ENCODE peak calls at places on chromosomes 3 and 15, in ten cellular contexts. One of them, this sample, is unnamed.

GRCh38 chr3:45715945-45716344 is 26.7 kb downstream of the SACM1L start:
- DNase-seq in sigmoid colon: no peak
- DNase-seq in stomach: no peak
- DNase-seq in spleen: no peak
- DNase-seq in HL-60: no peak
- DNase-seq in SK-N-SH: no peak
- DNase-seq in HCT116: no peak
- DNase-seq in esophagus muscularis mucosa: no peak
- DNase-seq in GM23338: no peak
- DNase-seq in K562: no peak
- DNase-seq in this sample: no peak

GRCh38 chr3:154666542-154666941 is 236.6 kb upstream of the GPR149 start:
- DNase-seq in sigmoid colon: no peak
- DNase-seq in stomach: no peak
- DNase-seq in spleen: no peak
- DNase-seq in HL-60: no peak
- DNase-seq in SK-N-SH: no peak
- DNase-seq in HCT116: no peak
- DNase-seq in esophagus muscularis mucosa: no peak
- DNase-seq in GM23338: no peak
- DNase-seq in K562: no peak
- DNase-seq in this sample: no peak

GRCh38 chr3:69762790-69763229 is 23.5 kb downstream of the MITF start:
- DNase-seq in sigmoid colon: no peak
- DNase-seq in stomach: no peak
- DNase-seq in spleen: no peak
- DNase-seq in HL-60: no peak
- DNase-seq in SK-N-SH: no peak
- DNase-seq in HCT116: no peak
- DNase-seq in esophagus muscularis mucosa: no peak
- DNase-seq in GM23338: no peak
- DNase-seq in K562: no peak
- DNase-seq in this sample: no peak

GRCh38 chr15:80906159-80906775 is 83.4 kb downstream of the MESD start:
- DNase-seq in sigmoid colon: no peak
- DNase-seq in stomach: no peak
- DNase-seq in spleen: no peak
- DNase-seq in HL-60: no peak
- DNase-seq in SK-N-SH: no peak
- DNase-seq in HCT116: peak
- DNase-seq in esophagus muscularis mucosa: no peak
- DNase-seq in GM23338: no peak
- DNase-seq in K562: no peak
- DNase-seq in this sample: no peak

GRCh38 chr3:71195492-71195891 is 388.0 kb downstream of the FOXP1 start:
- DNase-seq in sigmoid colon: no peak
- DNase-seq in stomach: no peak
- DNase-seq in spleen: no peak
- DNase-seq in HL-60: no peak
- DNase-seq in SK-N-SH: no peak
- DNase-seq in HCT116: no peak
- DNase-seq in esophagus muscularis mucosa: no peak
- DNase-seq in GM23338: no peak
- DNase-seq in K562: no peak
- DNase-seq in this sample: no peak

GRCh38 chr3:13420817-13421755 is 964 bp upstream of the NUP210 start:
- DNase-seq in sigmoid colon: no peak
- DNase-seq in stomach: peak
- DNase-seq in spleen: peak
- DNase-seq in HL-60: peak
- DNase-seq in SK-N-SH: no peak
- DNase-seq in HCT116: no peak
- DNase-seq in esophagus muscularis mucosa: no peak
- DNase-seq in GM23338: peak
- DNase-seq in K562: peak
- DNase-seq in this sample: no peak

GRCh38 chr15:55774113-55774970 is 31.4 kb upstream of the PRTG start:
- DNase-seq in sigmoid colon: no peak
- DNase-seq in stomach: peak
- DNase-seq in spleen: no peak
- DNase-seq in HL-60: no peak
- DNase-seq in SK-N-SH: peak
- DNase-seq in HCT116: peak
- DNase-seq in esophagus muscularis mucosa: no peak
- DNase-seq in GM23338: peak
- DNase-seq in K562: peak
- DNase-seq in this sample: no peak

GRCh38 chr3:16441306-16441898 is 72.1 kb downstream of the RFTN1 start:
- DNase-seq in sigmoid colon: no peak
- DNase-seq in stomach: no peak
- DNase-seq in spleen: no peak
- DNase-seq in HL-60: no peak
- DNase-seq in SK-N-SH: peak
- DNase-seq in HCT116: no peak
- DNase-seq in esophagus muscularis mucosa: no peak
- DNase-seq in GM23338: no peak
- DNase-seq in K562: no peak
- DNase-seq in this sample: no peak

GRCh38 chr3:130516645-130517512 is at the start of gene COL6A6:
- DNase-seq in sigmoid colon: no peak
- DNase-seq in stomach: no peak
- DNase-seq in spleen: no peak
- DNase-seq in HL-60: no peak
- DNase-seq in SK-N-SH: peak
- DNase-seq in HCT116: no peak
- DNase-seq in esophagus muscularis mucosa: no peak
- DNase-seq in GM23338: peak
- DNase-seq in K562: no peak
- DNase-seq in this sample: no peak

GRCh38 chr3:150757768-150758167 is 5.2 kb downstream of the SIAH2 start:
- DNase-seq in sigmoid colon: no peak
- DNase-seq in stomach: no peak
- DNase-seq in spleen: no peak
- DNase-seq in HL-60: no peak
- DNase-seq in SK-N-SH: no peak
- DNase-seq in HCT116: no peak
- DNase-seq in esophagus muscularis mucosa: no peak
- DNase-seq in GM23338: no peak
- DNase-seq in K562: no peak
- DNase-seq in this sample: no peak

GRCh38 chr15:31353931-31354330 is 27.3 kb downstream of the KLF13 start:
- DNase-seq in sigmoid colon: no peak
- DNase-seq in stomach: no peak
- DNase-seq in spleen: peak
- DNase-seq in HL-60: no peak
- DNase-seq in SK-N-SH: peak
- DNase-seq in HCT116: no peak
- DNase-seq in esophagus muscularis mucosa: no peak
- DNase-seq in GM23338: no peak
- DNase-seq in K562: no peak
- DNase-seq in this sample: no peak

GRCh38 chr15:64667736-64668161 is 107.6 kb downstream of the RBPMS2 start:
- DNase-seq in sigmoid colon: no peak
- DNase-seq in stomach: no peak
- DNase-seq in spleen: no peak
- DNase-seq in HL-60: no peak
- DNase-seq in SK-N-SH: no peak
- DNase-seq in HCT116: no peak
- DNase-seq in esophagus muscularis mucosa: no peak
- DNase-seq in GM23338: peak
- DNase-seq in K562: no peak
- DNase-seq in this sample: no peak

GRCh38 chr3:169390310-169390731 is 273.2 kb downstream of the MECOM start:
- DNase-seq in sigmoid colon: no peak
- DNase-seq in stomach: no peak
- DNase-seq in spleen: no peak
- DNase-seq in HL-60: no peak
- DNase-seq in SK-N-SH: no peak
- DNase-seq in HCT116: no peak
- DNase-seq in esophagus muscularis mucosa: no peak
- DNase-seq in GM23338: peak
- DNase-seq in K562: no peak
- DNase-seq in this sample: no peak

GRCh38 chr15:62625421-62626033 is 417.0 kb upstream of the TPM1 start:
- DNase-seq in sigmoid colon: no peak
- DNase-seq in stomach: no peak
- DNase-seq in spleen: no peak
- DNase-seq in HL-60: no peak
- DNase-seq in SK-N-SH: peak
- DNase-seq in HCT116: no peak
- DNase-seq in esophagus muscularis mucosa: no peak
- DNase-seq in GM23338: no peak
- DNase-seq in K562: no peak
- DNase-seq in this sample: no peak
- H3K27ac ChIP-seq in sigmoid colon: no peak
- H3K27ac ChIP-seq in stomach: no peak
- H3K27ac ChIP-seq in spleen: peak
- H3K27ac ChIP-seq in HL-60: no peak
- H3K27ac ChIP-seq in SK-N-SH: peak
- H3K27ac ChIP-seq in HCT116: no peak
- H3K27ac ChIP-seq in esophagus muscularis mucosa: no peak
- H3K27ac ChIP-seq in GM23338: no peak
- H3K27ac ChIP-seq in K562: no peak
- H3K27ac ChIP-seq in this sample: peak

GRCh38 chr15:93024293-93024692 is 64.7 kb downstream of the RGMA start:
- DNase-seq in sigmoid colon: no peak
- DNase-seq in stomach: no peak
- DNase-seq in spleen: no peak
- DNase-seq in HL-60: no peak
- DNase-seq in SK-N-SH: no peak
- DNase-seq in HCT116: no peak
- DNase-seq in esophagus muscularis mucosa: no peak
- DNase-seq in GM23338: no peak
- DNase-seq in K562: no peak
- DNase-seq in this sample: peak

GRCh38 chr15:93027413-93027812 is 61.6 kb downstream of the RGMA start:
- DNase-seq in sigmoid colon: peak
- DNase-seq in stomach: no peak
- DNase-seq in spleen: peak
- DNase-seq in HL-60: no peak
- DNase-seq in SK-N-SH: no peak
- DNase-seq in HCT116: no peak
- DNase-seq in esophagus muscularis mucosa: no peak
- DNase-seq in GM23338: no peak
- DNase-seq in K562: no peak
- DNase-seq in this sample: peak

GRCh38 chr15:93026359-93026758 is 62.7 kb downstream of the RGMA start:
- DNase-seq in sigmoid colon: no peak
- DNase-seq in stomach: no peak
- DNase-seq in spleen: peak
- DNase-seq in HL-60: no peak
- DNase-seq in SK-N-SH: no peak
- DNase-seq in HCT116: no peak
- DNase-seq in esophagus muscularis mucosa: no peak
- DNase-seq in GM23338: no peak
- DNase-seq in K562: no peak
- DNase-seq in this sample: peak

GRCh38 chr15:93024716-93025624 is 64.0 kb downstream of the RGMA start:
- DNase-seq in sigmoid colon: no peak
- DNase-seq in stomach: no peak
- DNase-seq in spleen: no peak
- DNase-seq in HL-60: no peak
- DNase-seq in SK-N-SH: no peak
- DNase-seq in HCT116: no peak
- DNase-seq in esophagus muscularis mucosa: no peak
- DNase-seq in GM23338: no peak
- DNase-seq in K562: no peak
- DNase-seq in this sample: peak

DNA sequence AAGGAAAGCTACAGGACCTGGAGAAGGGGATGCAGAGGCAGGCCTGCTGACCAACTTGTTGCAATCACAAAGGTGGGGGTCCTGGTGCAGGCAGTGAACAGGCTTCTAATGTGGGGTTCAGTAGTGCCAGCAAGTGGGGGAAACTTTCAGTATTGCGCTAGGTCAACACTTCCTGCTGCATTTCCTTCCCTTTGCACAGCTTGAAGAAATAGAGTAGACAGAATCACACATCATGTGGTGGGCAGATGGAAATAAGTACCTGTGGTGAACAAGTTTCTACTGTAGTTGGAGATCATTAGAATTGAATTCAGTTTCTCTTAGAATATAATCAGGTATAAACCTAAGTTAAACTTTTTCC is 63.4 kb downstream of the RGMA start:
- DNase-seq in sigmoid colon: no peak
- DNase-seq in stomach: no peak
- DNase-seq in spleen: no peak
- DNase-seq in HL-60: no peak
- DNase-seq in SK-N-SH: no peak
- DNase-seq in HCT116: no peak
- DNase-seq in esophagus muscularis mucosa: no peak
- DNase-seq in GM23338: no peak
- DNase-seq in K562: no peak
- DNase-seq in this sample: no peak
- TF ChIP-seq POLR2AphosphoS5 in sigmoid colon: no peak
- TF ChIP-seq POLR2AphosphoS5 in stomach: no peak
- TF ChIP-seq POLR2AphosphoS5 in spleen: no peak
- TF ChIP-seq POLR2AphosphoS5 in HL-60: no peak
- TF ChIP-seq POLR2AphosphoS5 in SK-N-SH: no peak
- TF ChIP-seq POLR2AphosphoS5 in HCT116: no peak
- TF ChIP-seq POLR2AphosphoS5 in esophagus muscularis mucosa: no peak
- TF ChIP-seq POLR2AphosphoS5 in GM23338: no peak
- TF ChIP-seq POLR2AphosphoS5 in K562: no peak
- TF ChIP-seq POLR2AphosphoS5 in this sample: no peak

DNA sequence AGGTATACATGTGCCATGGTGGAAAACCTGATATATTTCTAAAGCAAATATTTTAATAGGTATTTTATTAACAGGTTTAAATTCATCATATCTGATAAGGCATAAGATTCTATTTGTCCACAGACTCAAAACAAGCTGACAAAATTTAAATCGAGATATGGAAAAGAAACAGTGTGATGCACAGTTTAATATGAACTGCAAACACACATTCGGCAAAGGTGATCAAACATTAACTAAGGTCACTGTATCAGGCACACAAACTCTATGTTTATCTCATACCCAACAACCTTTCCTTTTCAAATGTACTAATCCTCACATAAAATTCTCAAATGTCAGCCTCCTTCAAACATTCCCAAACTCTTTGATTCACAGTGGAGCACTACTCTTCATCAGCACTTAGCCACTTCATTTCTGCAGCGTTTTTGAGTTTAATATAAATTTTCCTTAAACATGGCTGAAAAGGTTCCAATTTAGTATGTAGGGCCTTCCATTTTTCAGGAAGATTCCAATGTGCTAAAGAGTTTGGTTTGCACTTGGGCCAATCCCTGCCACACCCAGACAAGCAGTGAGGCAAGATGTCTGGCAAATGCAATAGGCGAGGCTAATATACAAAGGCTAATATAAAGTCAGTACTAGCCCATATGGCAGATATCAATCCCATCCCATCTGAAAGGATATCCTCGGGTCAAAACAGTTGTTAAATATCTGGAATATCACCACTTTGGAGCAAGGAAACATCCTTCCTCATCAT is 84.6 kb downstream of the GBE1 start:
- DNase-seq in sigmoid colon: no peak
- DNase-seq in stomach: no peak
- DNase-seq in spleen: no peak
- DNase-seq in HL-60: no peak
- DNase-seq in SK-N-SH: no peak
- DNase-seq in HCT116: no peak
- DNase-seq in esophagus muscularis mucosa: no peak
- DNase-seq in GM23338: no peak
- DNase-seq in K562: no peak
- DNase-seq in this sample: no peak
- H3K27ac ChIP-seq in sigmoid colon: no peak
- H3K27ac ChIP-seq in stomach: no peak
- H3K27ac ChIP-seq in spleen: no peak
- H3K27ac ChIP-seq in HL-60: no peak
- H3K27ac ChIP-seq in SK-N-SH: no peak
- H3K27ac ChIP-seq in HCT116: no peak
- H3K27ac ChIP-seq in esophagus muscularis mucosa: no peak
- H3K27ac ChIP-seq in GM23338: no peak
- H3K27ac ChIP-seq in K562: no peak
- H3K27ac ChIP-seq in this sample: no peak

GRCh38 chr3:58004972-58005371 is 3.2 kb upstream of the FLNB start:
- DNase-seq in sigmoid colon: no peak
- DNase-seq in stomach: no peak
- DNase-seq in spleen: no peak
- DNase-seq in HL-60: no peak
- DNase-seq in SK-N-SH: no peak
- DNase-seq in HCT116: no peak
- DNase-seq in esophagus muscularis mucosa: no peak
- DNase-seq in GM23338: no peak
- DNase-seq in K562: no peak
- DNase-seq in this sample: no peak
- TF ChIP-seq POLR2AphosphoS5 in sigmoid colon: no peak
- TF ChIP-seq POLR2AphosphoS5 in stomach: no peak
- TF ChIP-seq POLR2AphosphoS5 in spleen: no peak
- TF ChIP-seq POLR2AphosphoS5 in HL-60: no peak
- TF ChIP-seq POLR2AphosphoS5 in SK-N-SH: no peak
- TF ChIP-seq POLR2AphosphoS5 in HCT116: no peak
- TF ChIP-seq POLR2AphosphoS5 in esophagus muscularis mucosa: no peak
- TF ChIP-seq POLR2AphosphoS5 in GM23338: no peak
- TF ChIP-seq POLR2AphosphoS5 in K562: no peak
- TF ChIP-seq POLR2AphosphoS5 in this sample: no peak